ENCODE peak calls at places on chromosomes 13 and 19, in five cellular contexts. N is cardiac muscle cell, L is mesenchymal stem cell, I is transverse colon, W is psoas muscle. S is an unnamed sample.

GRCh38 chr19:52191951-52192350 is 2.1 kb downstream of the PPP2R1A start:
- DNase-seq in N (peak; percentile 45), L (peak; percentile 1), I (no peak), W (no peak), S (no peak)

GRCh38 chr13:101986316-101986715 is 415.5 kb downstream of the FGF14 start:
- DNase-seq in N (no peak), L (no peak), I (no peak), W (no peak), S (no peak)

GRCh38 chr19:29385191-29385795 is 140.5 kb upstream of the VSTM2B start:
- DNase-seq in N (no peak), L (no peak), I (no peak), W (no peak), S (no peak)

GRCh38 chr19:52936958-52937334 is 13.7 kb upstream of the ZNF888 start:
- DNase-seq in N (no peak), L (no peak), I (no peak), W (no peak), S (no peak)

GRCh38 chr19:4649392-4650094 is 10.2 kb downstream of the TNFAIP8L1 start:
- DNase-seq in N (no peak), L (no peak), I (no peak), W (no peak), S (no peak)

GRCh38 chr13:50125306-50125555 is 110.0 kb downstream of the KCNRG start:
- DNase-seq in N (no peak), L (no peak), I (no peak), W (no peak), S (no peak)

GRCh38 chr19:42175952-42176648 is 41.4 kb downstream of the DEDD2 start:
- DNase-seq in N (no peak), L (peak; percentile 45), I (no peak), W (no peak), S (no peak)

GRCh38 chr13:72104656-72105180 is 237.7 kb upstream of the DACH1 start:
- DNase-seq in N (no peak), L (peak; percentile 47), I (no peak), W (no peak), S (no peak)

GRCh38 chr19:35144600-35145436 is 1.8 kb downstream of the FXYD7 start:
- DNase-seq in N (peak; percentile 58), L (no peak), I (peak; percentile 84), W (no peak), S (no peak)

GRCh38 chr19:37227996-37228395 is 10.0 kb downstream of the ZNF383 start:
- DNase-seq in N (peak; percentile 59), L (no peak), I (no peak), W (no peak), S (no peak)

GRCh38 chr13:75432045-75432444 is 49.9 kb downstream of the TBC1D4 start:
- DNase-seq in N (no peak), L (peak; percentile 47), I (no peak), W (no peak), S (no peak)

GRCh38 chr19:558770-559439 is 13.5 kb upstream of the BSG start:
- DNase-seq in N (no peak), L (peak; percentile 85), I (peak; percentile 47), W (no peak), S (no peak)

GRCh38 chr19:55563261-55563690 is 17.4 kb downstream of the ZNF579 start:
- DNase-seq in N (peak; percentile 69), L (no peak), I (peak; percentile 53), W (peak; percentile 84), S (no peak)

GRCh38 chr19:46015961-46016425 is 6.9 kb downstream of the PGLYRP1 start:
- DNase-seq in N (peak; percentile 28), L (no peak), I (no peak), W (no peak), S (peak; percentile 48)

GRCh38 chr19:34336781-34337271 is 28.2 kb upstream of the GPI start:
- DNase-seq in N (peak; percentile 65), L (peak; percentile 42), I (no peak), W (no peak), S (peak; percentile 29)

GRCh38 chr13:76799696-76800095 is 86.5 kb downstream of the KCTD12 start:
- DNase-seq in N (no peak), L (peak; percentile 58), I (no peak), W (no peak), S (no peak)

GRCh38 chr13:106432636-106433035 is 102.8 kb downstream of the EFNB2 start:
- DNase-seq in N (no peak), L (no peak), I (no peak), W (no peak), S (no peak)

GRCh38 chr13:26482451-26483197 is 74.9 kb upstream of the WASF3 start:
- DNase-seq in N (peak; percentile 68), L (peak; percentile 75), I (peak; percentile 73), W (no peak), S (peak; percentile 52)

GRCh38 chr19:3830841-3831589 is 37.8 kb downstream of the ZFR2 start:
- DNase-seq in N (no peak), L (no peak), I (no peak), W (no peak), S (no peak)

GRCh38 chr13:42747399-42747873 is 33.9 kb upstream of the FAM216B start:
- DNase-seq in N (no peak), L (peak; percentile 100), I (no peak), W (no peak), S (no peak)

GRCh38 chr19:39223703-39224279 is 19.7 kb upstream of the SYCN start:
- DNase-seq in N (peak; percentile 76), L (peak; percentile 42), I (no peak), W (no peak), S (no peak)

GRCh38 chr19:58571575-58571947 is 1.6 kb downstream of the MZF1 start:
- DNase-seq in N (no peak), L (no peak), I (peak; percentile 6), W (no peak), S (no peak)

GRCh38 chr13:103525530-103525929 is 459.3 kb upstream of the SLC10A2 start:
- DNase-seq in N (no peak), L (no peak), I (no peak), W (no peak), S (no peak)

GRCh38 chr13:41332829-41333228 is 21.8 kb downstream of the NAA16 start:
- DNase-seq in N (no peak), L (no peak), I (no peak), W (no peak), S (no peak)

GRCh38 chr13:114102521-114103288 is 29.7 kb downstream of the RASA3 start:
- DNase-seq in N (no peak), L (no peak), I (peak; percentile 6), W (peak; percentile 50), S (no peak)

GRCh38 chr13:111508902-111509509 is 188.6 kb downstream of the TEX29 start:
- DNase-seq in N (no peak), L (no peak), I (no peak), W (no peak), S (no peak)

GRCh38 chr19:30049226-30049625 is 107.2 kb downstream of the URI1 start:
- DNase-seq in N (no peak), L (no peak), I (no peak), W (no peak), S (no peak)

DNA sequence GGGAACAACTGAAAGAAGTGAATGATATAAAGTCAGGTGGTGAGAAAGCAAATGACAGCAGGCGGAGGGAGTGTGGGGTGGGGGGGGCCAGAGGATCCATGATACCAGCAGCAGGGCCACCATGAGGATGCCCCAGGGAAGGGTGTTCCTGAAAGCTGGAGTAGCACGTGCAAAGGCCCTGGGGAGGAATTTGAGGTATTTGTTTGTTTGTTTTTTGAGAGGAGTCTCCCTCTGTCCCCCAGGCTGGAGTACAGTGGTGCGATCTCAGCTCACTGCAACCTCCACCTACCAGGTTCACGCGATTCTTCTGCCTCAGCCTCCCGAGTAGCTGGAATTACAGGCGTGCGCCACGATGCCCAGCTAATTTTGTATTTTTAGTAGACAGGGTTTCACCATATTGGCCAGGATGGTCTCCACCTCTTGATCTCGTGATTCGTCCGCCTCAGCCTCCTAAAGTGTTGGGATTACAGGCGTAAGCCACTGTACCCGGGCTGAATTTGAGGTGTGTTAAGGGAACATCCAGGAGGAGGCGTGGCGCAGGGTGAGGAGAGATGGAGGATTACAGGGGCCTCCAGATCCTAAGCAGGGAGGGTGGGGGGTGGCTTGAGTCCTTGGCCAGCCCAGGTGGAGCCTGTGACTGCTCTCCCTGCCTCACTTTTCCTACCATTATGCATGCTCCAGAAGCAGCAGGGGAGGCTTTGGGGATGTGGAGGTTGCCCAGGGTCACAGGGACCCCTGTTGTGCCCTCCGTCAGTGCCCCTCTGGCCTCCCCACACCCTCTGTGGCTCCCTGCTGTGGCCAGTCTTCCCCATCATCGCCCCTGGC is 12.4 kb upstream of the JUND start:
- DNase-seq in N (no peak), L (no peak), I (no peak), W (no peak), S (no peak)
- H3K27ac ChIP-seq in N (peak overlapping the region; percentile 94), L (peak overlapping the region; percentile 72), I (peak overlapping the region; percentile 99), W (peak overlapping the region; percentile 97), S (peak overlapping the region; percentile 96)

DNA sequence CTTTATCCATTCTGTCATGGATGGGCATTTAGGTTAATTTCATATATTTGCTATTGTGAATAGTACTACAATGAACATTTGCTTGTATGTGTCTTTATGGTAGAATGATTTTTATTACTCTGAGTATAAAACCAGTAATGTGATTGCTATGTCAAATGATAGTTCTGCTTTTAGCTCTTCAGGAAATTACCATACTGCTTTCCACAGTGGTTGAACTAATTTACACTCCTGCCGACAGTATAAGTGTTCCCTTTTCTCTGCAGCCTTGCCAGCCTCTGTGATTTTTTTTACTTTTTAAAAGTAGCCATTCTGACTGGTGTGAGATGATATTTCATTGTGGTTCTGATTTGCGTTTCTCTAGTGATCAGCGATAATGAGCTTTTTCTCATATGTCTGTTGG is 6.5 kb downstream of the SIGLEC7 start:
- DNase-seq in N (no peak), L (no peak), I (no peak), W (no peak), S (no peak)
- H3K27me3 ChIP-seq in N (no peaks in the 10 kb centered on the region), L (no peaks in the 10 kb centered on the region), I (peaks cover 4% of the 10 kb centered on the region), W (no peaks in the 10 kb centered on the region), S (no peaks in the 10 kb centered on the region)

DNA sequence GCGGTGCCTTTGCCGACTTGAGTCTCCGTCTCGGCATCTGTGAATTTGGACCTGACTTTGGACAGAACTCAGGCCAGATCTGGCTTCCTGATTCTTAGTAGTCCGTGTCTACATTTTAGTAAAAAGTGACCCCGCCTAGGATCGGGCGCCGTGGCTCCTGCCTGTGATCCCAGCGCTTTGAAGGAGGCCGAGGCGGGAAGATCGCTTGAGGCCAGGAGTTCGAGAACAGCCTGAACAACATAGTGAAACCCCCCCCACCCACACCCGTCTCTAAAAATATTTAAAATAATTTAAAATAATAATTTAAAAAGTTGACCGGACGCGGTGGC is 849 bp upstream of the TCF3 start:
- DNase-seq in N (no peak), L (no peak), I (no peak), W (no peak), S (no peak)
- H3K27ac ChIP-seq in N (no peak overlapping the region), L (peak overlapping the region; percentile 21), I (peak overlapping the region; percentile 99), W (peak overlapping the region; percentile 100), S (no peak overlapping the region)

DNA sequence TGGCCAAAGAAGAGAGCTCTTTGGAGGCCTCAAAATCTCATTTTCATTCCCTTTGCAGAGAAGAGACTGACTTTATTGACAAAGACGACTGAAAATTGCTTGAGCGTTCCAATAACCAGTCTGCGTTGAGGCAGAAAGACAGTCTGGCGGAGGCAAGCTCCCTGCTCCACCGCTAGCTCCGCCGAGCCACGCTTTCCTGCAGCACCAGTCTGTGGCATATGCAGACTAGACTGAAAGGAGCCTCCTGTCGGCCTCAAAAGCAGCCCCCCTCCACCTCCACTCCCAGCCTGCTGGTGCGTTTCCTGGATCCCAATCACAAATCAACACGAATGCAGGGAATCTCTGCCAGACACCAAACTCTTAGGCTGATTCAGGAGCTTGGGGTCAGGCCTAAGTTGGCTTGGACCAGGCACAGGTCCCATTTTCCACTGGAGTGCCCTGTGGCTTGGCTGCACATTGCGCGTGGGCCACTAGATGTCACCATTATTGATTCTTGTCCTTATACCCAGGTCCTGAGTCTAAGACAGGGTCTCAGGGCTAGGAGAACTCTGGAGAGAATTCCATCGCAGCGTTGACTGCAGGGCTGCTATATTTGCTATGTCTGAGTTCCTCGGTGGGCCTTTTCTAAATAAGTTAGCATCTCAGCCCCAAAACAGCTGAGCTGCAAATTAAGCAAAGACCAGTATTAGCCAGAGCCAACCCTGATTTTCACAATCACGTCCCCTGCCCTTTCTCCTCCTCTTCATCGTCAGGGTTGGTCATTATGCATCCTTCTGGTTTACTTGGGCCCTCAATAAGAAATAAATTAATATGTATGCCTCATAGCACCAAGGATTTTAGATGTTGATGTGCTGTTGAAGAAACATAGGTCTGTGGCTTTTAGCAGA is 5.2 kb upstream of the ZNF507 start:
- DNase-seq in N (peak; percentile 71), L (peak; percentile 61), I (peak; percentile 65), W (peak; percentile 68), S (peak; percentile 29)
- H3K27me3 ChIP-seq in N (no peaks in the 10 kb centered on the region), L (no peaks in the 10 kb centered on the region), I (peaks cover 6% of the 10 kb centered on the region), W (no peaks in the 10 kb centered on the region), S (no peaks in the 10 kb centered on the region)

S was measured in CD4-positive, alpha-beta T cell.